ENCODE peak calls at places on chromosome 10, in eight cellular contexts. W is transverse colon, O is K562, S is BJ, A is right atrium auricular region, K is fibroblast of mammary gland, T is ovary, L is tibial nerve. U is an unnamed sample.

GRCh38 chr10:90674461-90674860 is 183.4 kb downstream of the HTR7 start:
- DNase-seq in L (no peak), A (no peak), T (no peak), K (no peak), O (no peak), S (no peak), W (no peak), U (no peak)

GRCh38 chr10:1102836-1103235 is 46.7 kb downstream of the WDR37 start:
- DNase-seq in L (no peak), A (no peak), S (no peak), K (no peak), T (no peak), O (no peak), W (no peak), U (no peak)

GRCh38 chr10:22278441-22278782 is 37.8 kb upstream of the COMMD3 start:
- DNase-seq in K (no peak), O (no peak), W (no peak), T (no peak), L (no peak), A (no peak), S (no peak), U (no peak)

GRCh38 chr10:42594246-42594650 is 44.1 kb downstream of the ZNF33B start:
- DNase-seq in K (peak), S (no peak), O (no peak), T (no peak), A (no peak), W (no peak), L (no peak), U (no peak)

GRCh38 chr10:103111031-103111917 is 81.8 kb downstream of the NT5C2 start:
- DNase-seq in W (no peak), T (no peak), O (no peak), L (peak), K (peak), A (no peak), S (no peak), U (no peak)

GRCh38 chr10:33154590-33154989 is 179.9 kb downstream of the NRP1 start:
- DNase-seq in K (peak), S (no peak), O (no peak), W (no peak), A (peak), L (no peak), T (no peak), U (no peak)

GRCh38 chr10:100468322-100468721 is 5.5 kb downstream of the WNT8B start:
- DNase-seq in W (no peak), K (no peak), T (no peak), A (no peak), L (no peak), O (no peak), S (no peak), U (no peak)

GRCh38 chr10:88228130-88228529 is 355.0 kb downstream of the RNLS start:
- DNase-seq in O (no peak), S (no peak), A (no peak), W (no peak), L (no peak), T (no peak), K (peak), U (no peak)

GRCh38 chr10:110739811-110740271 is 95.7 kb downstream of the RBM20 start:
- DNase-seq in O (no peak), S (no peak), K (no peak), L (no peak), A (no peak), W (no peak), T (no peak), U (no peak)

GRCh38 chr10:67666416-67667043 is 29.5 kb downstream of the CTNNA3 start:
- DNase-seq in O (peak), K (peak), S (no peak), A (no peak), W (no peak), T (no peak), L (no peak), U (no peak)

GRCh38 chr10:80461208-80462183 is 7.4 kb downstream of the TSPAN14 start:
- DNase-seq in W (no peak), O (no peak), A (no peak), K (peak), L (no peak), S (no peak), T (peak), U (no peak)

GRCh38 chr10:110821508-110821907 is 50.2 kb upstream of the PDCD4 start:
- DNase-seq in A (peak), W (no peak), S (no peak), T (peak), K (no peak), O (no peak), L (peak), U (no peak)

GRCh38 chr10:5481121-5481520 is 18.2 kb downstream of the CALML5 start:
- DNase-seq in L (no peak), K (no peak), A (no peak), S (no peak), T (no peak), W (no peak), O (no peak), U (no peak)

GRCh38 chr10:43287056-43288007 is 20.5 kb upstream of the RASGEF1A start:
- DNase-seq in S (no peak), W (peak), T (no peak), O (peak), K (no peak), L (no peak), A (no peak), U (no peak)

GRCh38 chr10:112335104-112335840 is 38.6 kb upstream of the ACSL5 start:
- DNase-seq in A (no peak), O (no peak), T (no peak), W (no peak), L (no peak), K (peak), S (no peak), U (no peak)

GRCh38 chr10:120574986-120575385 is 118.0 kb downstream of the PLPP4 start:
- DNase-seq in L (no peak), K (no peak), A (no peak), T (no peak), S (no peak), W (no peak), O (no peak), U (peak)

GRCh38 chr10:3126249-3126648 is 46.3 kb downstream of the PITRM1 start:
- DNase-seq in L (no peak), O (no peak), S (no peak), A (no peak), W (no peak), K (no peak), T (no peak), U (no peak)

GRCh38 chr10:98276316-98276715 is 8.3 kb upstream of the LOXL4 start:
- DNase-seq in A (no peak), O (no peak), T (no peak), K (no peak), S (no peak), L (no peak), W (no peak), U (no peak)

GRCh38 chr10:52566471-52567246 is 205.9 kb downstream of the MBL2 start:
- DNase-seq in W (no peak), S (no peak), T (no peak), L (no peak), K (peak), O (no peak), A (no peak), U (no peak)

GRCh38 chr10:129307141-129307540 is 159.9 kb upstream of the MGMT start:
- DNase-seq in S (no peak), T (no peak), W (no peak), A (no peak), K (no peak), O (no peak), L (no peak), U (no peak)

GRCh38 chr10:86349474-86349873 is 17.1 kb downstream of the GRID1 start:
- DNase-seq in W (no peak), L (no peak), O (peak), A (no peak), T (no peak), S (no peak), K (no peak), U (no peak)

GRCh38 chr10:125982256-125982948 is 86.0 kb downstream of the FANK1 start:
- DNase-seq in S (peak), W (peak), K (peak), L (peak), O (peak), T (peak), A (no peak), U (no peak)

GRCh38 chr10:124708922-124709520 is 35.2 kb downstream of the FAM53B start:
- DNase-seq in O (no peak), L (no peak), T (no peak), K (no peak), S (no peak), A (no peak), W (no peak), U (no peak)

GRCh38 chr10:44030132-44030531 is 354.8 kb downstream of the CXCL12 start:
- DNase-seq in O (peak), K (no peak), S (no peak), A (peak), L (no peak), W (no peak), T (no peak), U (no peak)

GRCh38 chr10:125010362-125010761 is 68.4 kb downstream of the ZRANB1 start:
- DNase-seq in T (no peak), L (no peak), O (no peak), A (no peak), S (no peak), K (no peak), W (no peak), U (no peak)

GRCh38 chr10:74841265-74841973 is 15.0 kb downstream of the KAT6B start:
- DNase-seq in W (no peak), L (peak), S (no peak), T (no peak), K (no peak), A (no peak), O (no peak), U (no peak)

GRCh38 chr10:112227331-112227961 is 43.9 kb upstream of the GPAM start:
- DNase-seq in W (no peak), T (no peak), A (no peak), O (no peak), K (peak), S (peak), L (no peak), U (no peak)

GRCh38 chr10:52488606-52489485 is 174.8 kb downstream of the DKK1 start:
- DNase-seq in S (no peak), O (peak), W (no peak), L (peak), K (peak), A (no peak), T (no peak), U (no peak)

GRCh38 chr10:127972958-127973357 is 66.1 kb downstream of the PTPRE start:
- DNase-seq in L (no peak), W (no peak), S (no peak), A (no peak), T (no peak), K (no peak), O (no peak), U (no peak)

GRCh38 chr10:75926763-75927162 is 495.3 kb downstream of the LRMDA start:
- DNase-seq in A (peak), S (no peak), O (peak), K (no peak), W (peak), L (no peak), T (peak), U (no peak)

GRCh38 chr10:28788252-28788651 is 110.9 kb downstream of the BAMBI start:
- DNase-seq in O (no peak), T (no peak), L (no peak), W (no peak), S (no peak), K (no peak), A (no peak), U (no peak)

GRCh38 chr10:28939352-28940157 is 262.2 kb downstream of the BAMBI start:
- DNase-seq in L (peak), T (peak), O (peak), A (peak), K (peak), S (no peak), W (peak), U (no peak)

GRCh38 chr10:60848126-60848525 is 69.8 kb downstream of the CDK1 start:
- DNase-seq in A (no peak), L (peak), W (no peak), K (peak), S (peak), T (peak), O (no peak), U (no peak)

GRCh38 chr10:94251098-94251497 is 111.6 kb downstream of the NOC3L start:
- DNase-seq in S (no peak), K (no peak), L (no peak), T (no peak), W (no peak), A (no peak), O (no peak), U (no peak)

GRCh38 chr10:43190775-43191174 is 52.5 kb downstream of the CSGALNACT2 start:
- DNase-seq in A (no peak), S (no peak), O (no peak), K (peak), L (no peak), T (no peak), W (no peak), U (no peak)

GRCh38 chr10:122688293-122688989 is 11.2 kb downstream of the C10orf120 start:
- DNase-seq in S (no peak), K (peak), L (peak), A (peak), T (no peak), O (no peak), W (no peak), U (no peak)

GRCh38 chr10:7184660-7185366 is 226.0 kb downstream of the SFMBT2 start:
- DNase-seq in S (no peak), L (no peak), T (no peak), A (no peak), W (no peak), O (no peak), K (no peak), U (no peak)

GRCh38 chr10:51076442-51076841 is 2.2 kb downstream of the PRKG1 start:
- DNase-seq in A (no peak), O (no peak), S (no peak), T (no peak), K (no peak), L (no peak), W (no peak), U (no peak)

GRCh38 chr10:31619410-31620095 is 300.5 kb downstream of the ZEB1 start:
- DNase-seq in W (no peak), S (no peak), K (peak), A (no peak), T (no peak), L (peak), O (no peak), U (no peak)

GRCh38 chr10:31620236-31621151 is 301.5 kb downstream of the ZEB1 start:
- DNase-seq in O (peak), K (peak), L (peak), A (peak), S (no peak), W (peak), T (peak), U (no peak)

GRCh38 chr10:31623466-31623865 is 304.4 kb downstream of the ZEB1 start:
- DNase-seq in O (no peak), L (no peak), A (peak), W (no peak), T (no peak), S (peak), K (peak), U (no peak)

GRCh38 chr10:31621733-31622132 is 302.7 kb downstream of the ZEB1 start:
- DNase-seq in W (no peak), S (no peak), T (no peak), K (no peak), A (no peak), O (no peak), L (no peak), U (no peak)

GRCh38 chr10:31622993-31623392 is 304.0 kb downstream of the ZEB1 start:
- DNase-seq in W (no peak), O (no peak), T (no peak), K (peak), S (peak), L (peak), A (no peak), U (no peak)
- TF ChIP-seq CTCF in W (peak), O (no peak), T (no peak), K (peak), S (peak), L (peak), A (no peak), U (no peak)

GRCh38 chr10:132457328-132458070 is 60.5 kb downstream of the PWWP2B start:
- DNase-seq in A (no peak), O (no peak), W (no peak), T (no peak), L (no peak), S (no peak), K (no peak), U (no peak)
- TF ChIP-seq CTCF in A (no peak), O (no peak), W (peak), T (no peak), L (no peak), S (no peak), K (peak), U (no peak)

GRCh38 chr10:107413971-107414370 is 249.5 kb upstream of the SORCS1 start:
- DNase-seq in W (no peak), A (no peak), T (no peak), L (no peak), S (no peak), O (no peak), K (no peak), U (no peak)

GRCh38 chr10:107415446-107415845 is 250.9 kb upstream of the SORCS1 start:
- DNase-seq in A (no peak), T (no peak), W (no peak), O (no peak), K (no peak), L (no peak), S (no peak), U (no peak)

GRCh38 chr10:107409517-107409916 is 245.0 kb upstream of the SORCS1 start:
- DNase-seq in L (no peak), K (peak), A (no peak), O (no peak), T (no peak), W (peak), S (no peak), U (no peak)
- TF ChIP-seq CTCF in L (no peak), K (no peak), A (peak), O (no peak), T (no peak), W (peak), S (peak), U (peak)

GRCh38 chr10:78849731-78850130 is 219.0 kb upstream of the ZMIZ1 start:
- DNase-seq in A (no peak), S (no peak), O (no peak), L (no peak), K (no peak), T (no peak), W (no peak), U (no peak)
- TF ChIP-seq CTCF in A (no peak), S (no peak), O (no peak), L (no peak), K (no peak), T (no peak), W (no peak), U (no peak)

GRCh38 chr10:78510566-78511323 is 477.1 kb downstream of the RPS24 start:
- DNase-seq in O (no peak), L (no peak), T (no peak), S (no peak), W (no peak), A (no peak), K (no peak), U (no peak)
- TF ChIP-seq CTCF in O (no peak), L (no peak), T (no peak), S (no peak), W (no peak), A (no peak), K (no peak), U (peak)

DNA sequence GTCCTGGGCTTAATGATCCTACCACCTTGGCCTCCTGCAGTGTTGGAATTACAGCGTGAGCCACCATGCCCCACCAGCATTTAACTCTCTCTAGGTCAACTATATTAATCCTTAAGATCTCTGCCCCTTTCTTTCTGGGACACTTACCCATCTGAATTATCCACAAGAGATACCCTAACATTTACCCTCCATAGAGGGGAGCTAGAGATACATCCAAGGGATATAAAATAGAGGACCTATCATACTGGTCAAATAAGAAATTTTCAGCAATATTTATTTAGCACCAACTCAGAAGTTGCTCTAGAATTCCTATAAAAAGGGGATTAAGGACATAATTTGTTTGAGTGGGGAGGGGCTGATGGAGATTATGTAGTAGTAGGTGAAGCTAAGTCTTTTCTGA is 96.5 kb downstream of the OTUD1 start:
- DNase-seq in A (no peak), S (no peak), O (no peak), T (no peak), K (no peak), L (no peak), W (no peak), U (no peak)
- TF ChIP-seq CTCF in A (no peak), S (no peak), O (no peak), T (no peak), K (peak), L (no peak), W (no peak), U (no peak)

GRCh38 chr10:62193479-62193878 is 75.2 kb downstream of the RTKN2 start:
- DNase-seq in S (no peak), T (no peak), A (no peak), K (no peak), O (no peak), W (no peak), L (no peak), U (no peak)
- TF ChIP-seq CTCF in S (no peak), T (no peak), A (no peak), K (no peak), O (no peak), W (no peak), L (no peak), U (no peak)

DNA sequence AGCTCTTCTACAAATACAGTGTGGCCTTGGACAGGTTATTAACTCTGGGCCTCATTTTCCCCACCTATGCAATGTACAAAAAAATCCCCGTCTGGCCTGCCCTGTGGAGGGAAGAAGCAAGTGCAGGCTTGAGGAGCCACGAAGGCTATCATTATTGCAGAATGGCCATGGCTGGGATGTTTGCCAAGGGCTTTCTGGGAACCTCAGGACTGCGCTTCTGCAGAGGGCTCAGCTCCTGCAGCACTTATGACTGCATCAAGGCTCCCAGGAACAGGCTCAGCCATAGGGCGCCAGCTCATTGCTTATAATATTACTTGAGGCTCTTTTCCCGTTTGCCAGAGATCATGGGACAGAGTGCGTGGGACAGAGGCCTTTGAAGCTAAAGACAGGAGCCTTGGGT is 20.5 kb upstream of the C10orf105 start:
- DNase-seq in A (no peak), S (no peak), W (peak), L (peak), O (peak), K (peak), T (no peak), U (no peak)
- TF ChIP-seq CTCF in A (no peak), S (peak), W (no peak), L (peak), O (no peak), K (no peak), T (no peak), U (no peak)

U was measured in type B pancreatic cell.